ENCODE peak calls at places on chromosomes 4 and X, in four cellular contexts. V is K562, Q is HepG2, Z is GM12878. A is an unnamed sample.

GRCh38 chr4:99148545-99148944 is 4.4 kb upstream of the ADH4 start:
- DNase-seq in Q (no peak), Z (no peak), V (no peak), A (no peak)

GRCh38 chr4:107740950-107741701 is 21.1 kb upstream of the PAPSS1 start:
- DNase-seq in Q (no peak), Z (no peak), V (no peak), A (no peak)

GRCh38 chrX:15973299-15973698 is 118.7 kb upstream of the AP1S2 start:
- DNase-seq in Z (peak), V (peak), Q (peak), A (peak)

GRCh38 chr4:174314770-174315169 is 31.1 kb downstream of the CEP44 start:
- DNase-seq in Z (no peak), Q (no peak), V (peak), A (no peak)

GRCh38 chr4:27720010-27720766 is 859.5 kb downstream of the STIM2 start:
- DNase-seq in V (no peak), Q (no peak), Z (peak), A (no peak)

GRCh38 chrX:41789374-41789773 is 65.4 kb downstream of the GPR82 start:
- DNase-seq in V (no peak), Z (no peak), Q (no peak), A (no peak)

GRCh38 chr4:80989921-80990544 is 40.5 kb upstream of the BMP3 start:
- DNase-seq in Z (peak), Q (peak), V (peak), A (no peak)

GRCh38 chr4:58776627-58777026 is 1666.4 kb upstream of the IGFBP7 start:
- DNase-seq in V (no peak), Z (no peak), Q (no peak), A (no peak)

GRCh38 chrX:125131146-125131545 is 188.5 kb upstream of the TEX13C start:
- DNase-seq in Q (peak), V (no peak), Z (no peak), A (no peak)

GRCh38 chr4:183326853-183327252 is 4.6 kb upstream of the CLDN24 start:
- DNase-seq in Z (no peak), Q (peak), V (no peak), A (no peak)

GRCh38 chr4:133483600-133484246 is 334.6 kb downstream of the PCDH10 start:
- DNase-seq in Q (peak), Z (no peak), V (no peak), A (no peak)

GRCh38 chrX:439719-440118 is 53.0 kb upstream of the PPP2R3B start:
- DNase-seq in Z (no peak), V (no peak), Q (no peak), A (no peak)

GRCh38 chr4:186537843-186538521 is 17.4 kb downstream of the MTNR1A start:
- DNase-seq in V (peak), Q (no peak), Z (no peak), A (no peak)

GRCh38 chr4:100826808-100827548 is 309.2 kb upstream of the EMCN start:
- DNase-seq in Q (no peak), Z (no peak), V (no peak), A (no peak)

GRCh38 chr4:26909369-26909768 is 48.7 kb downstream of the STIM2 start:
- DNase-seq in V (no peak), Z (no peak), Q (no peak), A (no peak)

GRCh38 chrX:129781134-129782014 is 1.6 kb downstream of the SASH3 start:
- DNase-seq in V (no peak), Q (no peak), Z (peak), A (no peak)

GRCh38 chr4:80143305-80143679 is 54.0 kb upstream of the PRDM8 start:
- DNase-seq in Q (no peak), Z (no peak), V (peak), A (no peak)

GRCh38 chrX:16869393-16870094 is 618 bp downstream of the RBBP7 start:
- DNase-seq in Q (no peak), V (peak), Z (no peak), A (peak)

GRCh38 chr4:71230613-71231012 is 108.2 kb upstream of the SLC4A4 start:
- DNase-seq in Q (no peak), V (no peak), Z (no peak), A (no peak)

GRCh38 chr4:92387459-92388069 is 83.8 kb downstream of the GRID2 start:
- DNase-seq in Z (peak), V (peak), Q (peak), A (no peak)

GRCh38 chr4:537436-538264 is 38.4 kb downstream of the TMEM271 start:
- DNase-seq in Z (no peak), Q (no peak), V (no peak), A (no peak)

GRCh38 chr4:545612-546011 is 30.5 kb downstream of the TMEM271 start:
- DNase-seq in V (no peak), Q (no peak), Z (no peak), A (no peak)

GRCh38 chr4:538542-539142 is 37.5 kb downstream of the TMEM271 start:
- DNase-seq in V (no peak), Q (no peak), Z (no peak), A (no peak)

GRCh38 chr4:544386-545105 is 31.5 kb downstream of the TMEM271 start:
- DNase-seq in V (no peak), Z (no peak), Q (no peak), A (no peak)

GRCh38 chr4:541271-541670 is 34.8 kb downstream of the TMEM271 start:
- DNase-seq in Q (no peak), Z (no peak), V (no peak), A (no peak)
- TF ChIP-seq MAX in Q (no peak), Z (no peak), V (no peak), A (no peak)

GRCh38 chr4:112284662-112285411 is 867 bp downstream of the TIFA start:
- DNase-seq in Q (no peak), Z (no peak), V (peak), A (no peak)

GRCh38 chr4:112282860-112283667 is 2.6 kb downstream of the TIFA start:
- DNase-seq in V (no peak), Q (peak), Z (no peak), A (no peak)

GRCh38 chr4:112280657-112281056 is 5.0 kb downstream of the TIFA start:
- DNase-seq in V (no peak), Q (no peak), Z (no peak), A (no peak)

GRCh38 chr4:112287258-112287873 is 1.7 kb upstream of the TIFA start:
- DNase-seq in Z (no peak), V (no peak), Q (no peak), A (no peak)

GRCh38 chr4:112284166-112284565 is 1.5 kb downstream of the TIFA start:
- DNase-seq in Z (no peak), V (peak), Q (no peak), A (no peak)
- TF ChIP-seq ETV6 in Z (no peak), V (no peak), Q (no peak), A (no peak)

GRCh38 chr4:85776091-85776490 is 301.1 kb downstream of the ARHGAP24 start:
- DNase-seq in V (no peak), Q (no peak), Z (no peak), A (no peak)

GRCh38 chr4:85778809-85779124 is 303.8 kb downstream of the ARHGAP24 start:
- DNase-seq in Z (no peak), Q (no peak), V (no peak), A (no peak)

GRCh38 chr4:85777908-85778808 is 303.2 kb downstream of the ARHGAP24 start:
- DNase-seq in Z (peak), V (no peak), Q (no peak), A (no peak)

GRCh38 chr4:85774489-85774888 is 299.5 kb downstream of the ARHGAP24 start:
- DNase-seq in V (no peak), Q (no peak), Z (no peak), A (no peak)

GRCh38 chr4:85776579-85776978 is 301.6 kb downstream of the ARHGAP24 start:
- DNase-seq in Q (no peak), V (no peak), Z (no peak), A (no peak)
- TF ChIP-seq MAX in Q (no peak), V (no peak), Z (no peak), A (no peak)

GRCh38 chrX:107686792-107687191 is 58.5 kb downstream of the PRPS1 start:
- DNase-seq in Z (no peak), Q (no peak), V (no peak), A (no peak)

GRCh38 chrX:107686026-107686425 is 57.7 kb downstream of the PRPS1 start:
- DNase-seq in V (no peak), Q (no peak), Z (no peak), A (no peak)

GRCh38 chrX:107683931-107684330 is 55.6 kb downstream of the PRPS1 start:
- DNase-seq in Z (no peak), Q (no peak), V (no peak), A (no peak)

GRCh38 chrX:107683124-107683895 is 55.0 kb downstream of the PRPS1 start:
- DNase-seq in Z (no peak), V (no peak), Q (no peak), A (no peak)

DNA sequence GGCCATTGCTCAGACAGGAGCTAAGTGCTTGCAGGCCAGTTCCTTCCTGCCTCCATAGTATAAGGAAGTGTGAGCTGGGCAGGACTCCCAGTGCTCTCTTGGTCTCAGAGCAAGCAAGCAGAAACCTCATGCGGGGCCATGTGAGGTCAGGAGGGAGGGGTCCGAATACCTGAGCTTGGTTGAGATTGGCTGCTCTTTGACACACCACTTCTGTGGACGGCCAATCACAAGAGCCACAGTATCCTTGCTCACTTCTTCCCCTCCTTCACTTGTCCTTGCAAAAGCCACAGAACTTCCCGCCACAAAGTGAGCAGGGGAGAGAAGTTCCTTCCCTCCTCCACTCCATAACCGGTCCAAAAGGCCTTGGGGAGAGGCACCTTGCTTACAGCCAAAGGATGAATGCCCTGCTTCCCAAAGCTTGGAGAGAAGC is 56.7 kb downstream of the PRPS1 start:
- DNase-seq in Q (no peak), Z (no peak), V (peak), A (peak)
- TF ChIP-seq ETV6 in Q (no peak), Z (no peak), V (no peak), A (no peak)

DNA sequence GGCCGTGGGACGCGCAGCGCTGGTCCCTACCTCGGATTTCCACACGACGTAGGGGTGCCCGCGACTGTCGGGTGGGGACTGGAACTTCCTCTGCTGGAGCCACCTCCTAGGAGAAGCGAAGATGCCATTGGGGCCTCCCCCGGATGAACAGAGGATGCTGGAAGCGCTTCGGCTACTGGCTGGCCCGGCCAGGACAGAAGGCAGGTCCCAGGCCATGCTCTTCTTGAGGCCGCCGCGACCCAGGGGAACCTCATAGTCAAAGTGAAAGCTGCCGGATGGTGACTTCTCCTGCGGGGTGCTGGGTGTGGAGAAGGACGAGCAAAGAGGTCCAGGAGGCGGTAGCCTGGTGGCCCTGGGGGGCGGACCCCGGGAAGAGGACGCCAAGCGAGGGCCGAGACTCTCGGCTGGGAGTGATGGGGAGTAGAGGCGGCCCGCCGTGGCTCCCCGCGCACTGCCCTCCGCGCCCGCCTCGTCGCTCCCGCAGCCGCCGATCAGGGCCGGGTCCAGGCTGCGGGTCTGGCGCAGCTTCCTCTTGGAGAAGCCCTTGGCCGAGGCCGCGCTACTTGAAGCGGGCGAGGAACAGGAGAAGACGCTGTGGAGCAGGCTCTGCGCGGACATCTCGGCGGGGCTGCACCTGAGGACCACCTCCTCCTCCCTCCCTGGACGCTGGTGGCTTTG is 1.4 kb downstream of the ARHGAP6 start:
- DNase-seq in V (no peak), Z (no peak), Q (no peak), A (peak)
- TF ChIP-seq MAX in V (no peak), Z (no peak), Q (no peak), A (no peak)

DNA sequence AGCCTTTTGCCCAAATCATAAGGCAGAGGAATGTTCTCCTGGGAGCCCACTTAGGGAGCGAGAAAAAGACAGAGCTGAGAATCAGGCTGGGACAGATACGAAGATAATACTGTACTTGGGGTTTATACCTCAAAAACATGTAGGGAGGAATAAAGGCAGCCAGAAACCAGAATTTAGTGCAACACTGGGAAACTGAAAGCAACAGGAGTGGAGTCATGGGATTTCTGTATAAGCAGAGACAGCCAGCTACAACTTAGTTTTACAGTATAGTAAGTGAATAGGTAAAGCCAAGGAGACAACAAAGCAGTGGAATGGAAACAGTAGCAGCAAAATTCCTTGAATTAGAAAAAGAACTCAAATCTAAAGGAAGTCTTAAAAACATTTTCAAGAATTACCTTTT is 413.2 kb downstream of the FAT4 start:
- DNase-seq in V (no peak), Q (no peak), Z (no peak), A (no peak)
- TF ChIP-seq ETV6 in V (no peak), Q (no peak), Z (no peak), A (no peak)

GRCh38 chrX:150365051-150365952 is 2.2 kb downstream of the MAMLD1 start:
- DNase-seq in V (peak), Q (no peak), Z (no peak), A (peak)
- TF ChIP-seq MAX in V (no peak), Q (no peak), Z (no peak), A (no peak)

DNA sequence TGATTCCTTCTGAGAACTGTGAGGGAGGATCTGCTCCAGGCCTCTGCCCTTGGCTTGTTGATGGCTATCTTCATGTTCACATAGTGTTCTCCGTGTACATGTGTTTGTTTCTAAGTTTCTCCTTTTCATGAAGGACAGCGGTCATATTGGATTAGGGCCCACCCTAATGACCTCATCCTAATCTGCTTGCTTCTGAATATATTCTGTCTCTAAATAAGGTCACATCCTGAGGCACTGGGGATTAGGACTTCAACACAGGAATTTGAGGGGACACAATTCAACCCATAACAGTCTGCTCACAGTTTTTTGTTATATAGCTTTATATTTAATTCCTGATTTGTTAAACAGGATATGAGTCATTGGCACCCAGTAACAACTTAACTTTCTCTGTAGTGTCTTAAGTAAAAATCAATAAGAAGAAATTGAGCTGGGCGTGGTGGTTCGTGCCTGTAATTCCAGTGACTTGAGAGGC is 154.3 kb upstream of the SMIM10 start:
- DNase-seq in Q (no peak), Z (no peak), V (peak), A (no peak)
- TF ChIP-seq ETV6 in Q (no peak), Z (no peak), V (no peak), A (no peak)

DNA sequence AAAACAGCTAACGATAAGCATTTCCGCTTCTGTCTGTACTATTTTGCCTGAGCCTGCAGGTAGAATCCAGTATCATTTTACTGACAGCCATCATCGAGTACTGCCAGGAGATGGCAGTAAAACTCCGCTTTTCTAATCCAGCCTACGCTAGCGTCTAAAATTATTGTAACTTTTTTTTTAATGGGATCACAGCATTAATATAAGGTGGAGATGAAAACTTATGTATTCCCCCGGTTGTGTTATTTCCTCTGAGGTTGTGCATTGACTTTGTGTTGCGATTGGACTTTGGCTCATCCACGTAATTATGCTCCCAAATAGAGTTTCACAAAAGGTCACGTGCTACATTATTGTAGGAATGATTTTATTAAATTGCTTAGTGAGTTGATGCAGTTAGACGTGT is 248.1 kb downstream of the C4orf33 start:
- DNase-seq in Q (peak), Z (no peak), V (peak), A (peak)
- TF ChIP-seq MAX in Q (no peak), Z (no peak), V (no peak), A (no peak)

A was measured in WTC11.